ENCODE peak calls at places on chromosomes 12 and 14, in nine cellular contexts. A is GM23338; N is SJCRH30; X is CD8-positive, alpha-beta T cell; F is IMR-90; K is mesenchymal stem cell; Q is Panc1; G is iPS DF 6.9; O is HepG2. H is an unnamed sample.
A peak's percentile ranks its signal among the peaks of the same experiment; 100 is the strongest.

GRCh38 chr12:132222808-132223173 is 78.5 kb downstream of the NOC4L start:
- DNase-seq in Q (no peak), N (no peak), A (no peak), X (no peak), F (no peak), O (no peak), K (no peak), G (no peak), H (no peak)

GRCh38 chr14:69464829-69465228 is 19.7 kb upstream of the PLEKHD1 start:
- DNase-seq in O (no peak), Q (no peak), K (peak; percentile 98), G (no peak), X (no peak), N (peak; percentile 84), F (peak; percentile 98), A (no peak), H (no peak)

GRCh38 chr14:41925409-41925808 is 318.7 kb downstream of the LRFN5 start:
- DNase-seq in N (peak; percentile 4), A (peak; percentile 65), G (no peak), O (peak; percentile 28), X (no peak), F (peak; percentile 1), Q (peak; percentile 17), K (peak; percentile 18), H (peak; percentile 18)

GRCh38 chr14:77158175-77158908 is 16.8 kb upstream of the ZDHHC22 start:
- DNase-seq in N (peak; percentile 87), Q (no peak), G (no peak), O (no peak), F (peak; percentile 71), A (peak; percentile 68), K (peak; percentile 69), X (no peak), H (peak; percentile 41)

GRCh38 chr14:61726772-61727658 is 31.7 kb downstream of the HIF1A start:
- DNase-seq in A (no peak), F (no peak), Q (no peak), O (no peak), G (no peak), K (no peak), X (no peak), N (no peak), H (no peak)

GRCh38 chr12:24838531-24838950 is 110.4 kb downstream of the BCAT1 start:
- DNase-seq in F (peak; percentile 87), N (no peak), K (peak; percentile 96), X (no peak), Q (no peak), O (no peak), G (no peak), A (no peak), H (peak; percentile 39)

GRCh38 chr14:61388976-61389576 is 67.7 kb downstream of the PRKCH start:
- DNase-seq in O (no peak), N (no peak), G (no peak), F (no peak), K (peak; percentile 6), A (no peak), X (no peak), Q (no peak), H (peak; percentile 59)

GRCh38 chr14:63654346-63654745 is 12.7 kb upstream of the WDR89 start:
- DNase-seq in N (no peak), A (no peak), K (no peak), Q (no peak), O (no peak), F (peak; percentile 74), X (no peak), G (no peak), H (peak; percentile 76)

DNA sequence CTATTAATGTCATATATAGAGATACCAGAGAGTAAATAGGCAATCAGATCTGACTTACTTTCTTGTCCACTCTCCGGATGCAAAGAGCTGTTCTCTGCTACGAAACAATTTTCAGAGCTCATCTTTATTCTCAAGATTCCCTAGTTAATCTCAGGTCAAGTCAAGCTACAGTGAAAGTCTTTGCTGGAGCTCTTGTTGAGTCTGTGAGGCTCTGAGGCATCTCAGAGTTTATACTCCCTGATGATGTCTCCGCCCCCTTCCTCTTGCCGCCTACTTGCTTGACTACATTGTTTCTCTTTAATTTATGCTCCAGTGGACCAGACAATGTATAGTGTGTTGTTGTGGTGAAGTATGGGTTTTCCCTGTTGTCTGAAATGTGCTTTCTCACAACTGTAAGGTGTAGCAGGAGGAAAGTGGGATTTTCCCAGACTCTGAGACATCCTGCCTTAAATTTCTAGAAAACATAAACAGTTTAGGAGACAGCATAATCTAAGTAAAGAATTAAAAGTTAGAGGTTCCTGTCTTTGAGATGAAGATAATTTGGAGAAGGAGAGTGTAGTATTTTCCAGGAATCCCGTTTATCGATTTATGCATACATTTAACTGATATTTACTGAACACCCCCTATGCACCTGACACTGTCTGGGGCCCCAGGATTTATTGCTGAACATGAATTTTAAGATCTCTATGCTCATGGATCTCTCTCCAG is at the start of gene CD69:
- DNase-seq in A (no peak), F (no peak), Q (no peak), X (peak; percentile 77), K (peak; percentile 65), O (no peak), G (no peak), N (no peak), H (no peak)
- H3K4me1 ChIP-seq in A (peaks cover 11% of the 10 kb centered on the region), F (no peaks in the 10 kb centered on the region), Q (no peaks in the 10 kb centered on the region), X (peaks cover 51% of the 10 kb centered on the region), K (peaks cover 3% of the 10 kb centered on the region), O (no peaks in the 10 kb centered on the region), G (no peaks in the 10 kb centered on the region), N (no peaks in the 10 kb centered on the region), H (no peaks in the 10 kb centered on the region)

DNA sequence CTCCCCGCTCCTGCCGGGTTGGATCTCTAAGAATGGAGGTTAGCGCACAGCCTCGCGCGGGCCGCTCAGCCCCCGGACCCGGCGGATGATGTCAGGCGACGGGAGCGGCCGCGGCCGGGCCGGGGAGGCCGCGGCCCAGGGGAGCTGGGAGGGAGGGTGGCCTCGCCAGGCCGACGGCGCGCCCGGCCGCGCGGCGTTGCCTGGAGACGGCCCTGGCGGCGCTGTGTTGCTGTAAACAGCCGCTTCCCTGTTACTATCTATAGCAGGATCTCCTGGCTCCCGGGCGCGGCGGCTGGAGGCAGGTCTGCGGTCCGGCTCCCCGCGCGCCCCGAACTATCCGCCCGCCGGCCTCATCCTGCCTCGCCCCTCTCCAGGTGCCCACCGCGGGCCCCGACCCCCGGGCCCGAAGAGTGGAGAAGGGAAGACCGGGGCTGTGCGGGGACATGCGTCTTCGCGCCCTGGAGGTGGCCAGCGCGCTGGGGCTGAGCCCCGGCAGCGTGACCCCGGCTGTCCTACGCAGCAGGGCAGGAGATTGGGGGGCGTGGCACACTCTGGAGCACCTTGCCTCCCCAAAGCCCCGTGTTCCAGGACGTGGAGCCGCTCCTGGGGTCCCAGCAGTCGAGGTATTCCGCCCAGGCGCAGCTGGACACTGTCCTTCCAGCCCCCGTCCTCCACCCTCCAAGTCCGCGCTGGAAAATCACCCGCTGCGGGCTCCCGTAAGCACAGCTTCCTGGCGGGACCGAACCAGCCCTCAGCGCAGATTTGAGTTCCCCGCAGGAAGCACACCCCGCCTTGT is 1.4 kb upstream of the FOS start:
- DNase-seq in A (peak; percentile 86), N (peak; percentile 78), O (peak; percentile 66), G (no peak), K (peak; percentile 98), X (peak; percentile 67), Q (no peak), F (peak; percentile 89), H (peak; percentile 29)
- H3K27ac ChIP-seq in A (no peak overlapping the region), N (peak overlapping the region; percentile 98), O (peak overlapping the region; percentile 87), G (no peak overlapping the region), K (peak overlapping the region; percentile 40), X (peak overlapping the region; percentile 90), Q (no peak overlapping the region), F (peak overlapping the region; percentile 21), H (peak overlapping the region; percentile 100)

DNA sequence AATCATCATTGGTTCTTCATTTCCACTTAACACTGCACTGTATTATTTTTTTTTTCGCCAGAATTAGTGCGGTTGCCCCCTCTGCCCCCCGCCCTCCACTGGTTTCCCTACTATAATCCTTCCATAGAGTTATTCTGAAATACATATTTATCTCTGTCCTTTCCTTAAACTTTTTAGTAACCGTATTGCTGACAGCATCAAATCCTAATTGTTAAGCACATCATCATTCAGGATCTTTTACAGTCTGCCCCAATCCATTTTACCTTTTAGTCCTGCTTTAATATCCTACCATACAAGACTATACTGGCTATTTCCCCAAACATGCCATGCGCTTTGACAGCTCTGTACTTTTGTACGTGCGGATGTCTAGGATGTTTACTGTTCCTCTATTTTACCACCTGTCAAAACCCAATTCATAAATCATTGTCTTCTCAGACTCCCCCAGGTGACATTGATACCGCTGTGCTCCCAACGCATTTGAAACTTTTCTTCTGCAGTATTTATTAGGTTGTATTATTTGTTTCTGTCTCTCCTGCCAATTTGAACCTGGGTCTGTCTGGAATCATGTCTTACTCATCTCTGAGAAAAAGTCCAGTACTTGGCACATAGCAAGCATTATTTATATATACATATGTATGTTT is 1.0 kb downstream of the FGFR1OP2 start:
- DNase-seq in X (no peak), F (peak; percentile 31), A (no peak), O (no peak), N (no peak), Q (no peak), G (no peak), K (peak; percentile 23), H (no peak)
- H3K4me1 ChIP-seq in X (peaks cover 59% of the 10 kb centered on the region), F (peaks cover 2% of the 10 kb centered on the region), A (peaks cover 27% of the 10 kb centered on the region), O (peaks cover 43% of the 10 kb centered on the region), N (peaks cover 14% of the 10 kb centered on the region), Q (peaks cover 40% of the 10 kb centered on the region), G (peaks cover 1% of the 10 kb centered on the region), K (no peaks in the 10 kb centered on the region), H (peaks cover 28% of the 10 kb centered on the region)

GRCh38 chr14:93186961-93187360 is 1.8 kb downstream of the LYSET start:
- DNase-seq in N (no peak), K (no peak), A (no peak), X (no peak), O (no peak), F (no peak), G (no peak), Q (no peak), H (peak; percentile 44)

GRCh38 chr14:93184391-93185332 is at the start of the genes LYSET and MOAP1:
- DNase-seq in X (peak; percentile 89), F (peak; percentile 79), A (peak; percentile 94), Q (no peak), G (peak; percentile 31), N (peak; percentile 86), O (peak; percentile 79), K (peak; percentile 86), H (peak; percentile 44)

GRCh38 chr14:93186461-93186860 is 1.3 kb downstream of the LYSET start:
- DNase-seq in F (no peak), X (no peak), G (no peak), O (no peak), A (no peak), K (peak; percentile 10), Q (no peak), N (no peak), H (no peak)

GRCh38 chr14:93185333-93185688 is 194 bp downstream of the LYSET start:
- DNase-seq in Q (no peak), K (no peak), X (no peak), O (no peak), G (no peak), N (no peak), F (no peak), A (no peak), H (no peak)

DNA sequence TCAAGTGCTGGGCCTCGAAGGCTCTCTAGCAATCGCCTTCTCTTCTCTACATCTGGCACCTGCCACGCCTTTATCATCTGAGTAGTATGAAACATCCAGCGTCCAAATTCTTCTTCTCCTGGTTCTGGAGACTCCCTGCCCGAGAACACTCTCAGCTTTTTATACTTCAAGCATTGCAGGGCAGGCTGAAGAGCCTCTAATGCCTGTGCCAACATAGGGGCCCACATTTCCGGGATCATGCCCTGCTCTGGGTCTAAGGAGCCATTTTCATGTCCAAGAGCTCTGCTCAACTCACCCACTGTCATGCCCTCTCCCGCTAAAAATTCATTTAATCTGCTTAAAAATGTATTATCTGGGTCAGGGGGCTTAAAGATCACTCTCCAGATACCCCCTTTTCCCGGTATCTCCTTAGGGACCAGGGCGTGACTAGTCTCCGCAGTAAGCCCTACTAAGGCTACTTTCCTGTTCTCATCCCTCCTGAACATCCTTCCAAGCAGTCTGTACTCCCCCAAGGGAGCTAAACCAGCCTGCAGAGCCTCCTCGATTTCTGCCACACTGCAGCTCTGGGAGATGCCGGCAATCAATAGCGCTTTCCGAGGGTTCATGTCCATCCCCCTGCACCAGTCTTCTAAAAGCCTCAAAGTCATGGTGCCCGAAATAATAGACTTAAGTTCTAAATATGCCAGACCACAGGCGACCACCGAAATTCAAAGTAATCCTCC is 940 bp downstream of the MOAP1 start:
- DNase-seq in A (no peak), G (no peak), N (no peak), K (no peak), X (no peak), F (no peak), Q (no peak), O (no peak), H (no peak)
- H3K27ac ChIP-seq in A (peak overlapping the region; percentile 88), G (no peak overlapping the region), N (no peak overlapping the region), K (no peak overlapping the region), X (peak overlapping the region; percentile 100), F (peak overlapping the region; percentile 45), Q (peak overlapping the region; percentile 77), O (peak overlapping the region; percentile 86), H (no peak overlapping the region)